ENCODE peak calls at places on chromosomes 2 and 18, in four cellular contexts. O is H54, M is right atrium auricular region, A is NCI-H146. Y is an unnamed sample.

GRCh38 chr2:225773143-225773542 is 373.6 kb downstream of the NYAP2 start:
- DNase-seq in O (no peak), M (no peak), A (no peak), Y (no peak)

GRCh38 chr2:20515293-20516220 is 68.7 kb downstream of the RHOB start:
- DNase-seq in O (no peak), M (no peak), A (no peak), Y (no peak)

GRCh38 chr2:236871500-236872001 is 214.1 kb upstream of the COPS8 start:
- DNase-seq in O (peak; percentile 70), M (peak; percentile 75), A (no peak), Y (peak; percentile 98)

GRCh38 chr18:48312066-48312465 is 97.1 kb downstream of the ZBTB7C start:
- DNase-seq in O (no peak), M (no peak), A (no peak), Y (no peak)

GRCh38 chr2:151269798-151270568 is 8.3 kb upstream of the RBM43 start:
- DNase-seq in O (no peak), M (no peak), A (no peak), Y (peak; percentile 18)

GRCh38 chr18:41758534-41758933 is 196.5 kb upstream of the PIK3C3 start:
- DNase-seq in O (no peak), M (no peak), A (no peak), Y (no peak)

GRCh38 chr2:71678874-71679273 is 225.5 kb downstream of the DYSF start:
- DNase-seq in O (no peak), M (no peak), A (no peak), Y (no peak)

GRCh38 chr2:223841436-223842180 is 4.2 kb upstream of the AP1S3 start:
- DNase-seq in O (no peak), M (no peak), A (no peak), Y (no peak)

GRCh38 chr2:111049792-111050640 is 70.7 kb upstream of the BCL2L11 start:
- DNase-seq in O (no peak), M (peak; percentile 44), A (no peak), Y (peak; percentile 59)

GRCh38 chr18:35376742-35377695 is at the start of gene ZNF396:
- DNase-seq in O (no peak), M (peak; percentile 88), A (peak; percentile 87), Y (peak; percentile 10)

GRCh38 chr2:127552336-127552735 is 16.9 kb downstream of the MYO7B start:
- DNase-seq in O (no peak), M (peak; percentile 26), A (no peak), Y (no peak)

GRCh38 chr2:70935468-70936164 is at the start of gene ATP6V1B1:
- DNase-seq in O (no peak), M (no peak), A (peak; percentile 83), Y (no peak)